ENCODE peak calls at places on chromosomes 6 and 20, in six cellular contexts. G is stimulated activated CD4-positive, alpha-beta T cell treated with anti-CD3 and anti-CD28 coated beads, Interleukin-2, amount 100 ng/mL, for 48 hours; W is cardiac fibroblast; L is NCI-H2029 treated with DMSO at 0.1 percent for 48 hours; B is fibroblast of lung; O is A549. N is an unnamed sample.

GRCh38 chr6:4512101-4512500 is 264.1 kb upstream of the CDYL start:
- DNase-seq in G (no peak), W (no peak), L (no peak), B (no peak), O (no peak), N (no peak)

GRCh38 chr20:45545351-45545750 is 1.9 kb downstream of the EPPIN start:
- DNase-seq in G (no peak), W (no peak), L (no peak), B (no peak), O (no peak), N (no peak)

GRCh38 chr6:161351855-161352254 is 78.0 kb upstream of the AGPAT4 start:
- DNase-seq in G (no peak), W (no peak), L (no peak), B (no peak), O (no peak), N (no peak)

GRCh38 chr20:59406446-59406845 is 106.0 kb downstream of the EDN3 start:
- DNase-seq in G (no peak), W (no peak), L (no peak), B (no peak), O (no peak), N (no peak)

GRCh38 chr20:52610749-52611148 is 361.4 kb upstream of the TSHZ2 start:
- DNase-seq in G (no peak), W (no peak), L (no peak), B (no peak), O (no peak), N (no peak)

GRCh38 chr6:5762561-5762968 is 244.2 kb downstream of the NRN1 start:
- DNase-seq in G (no peak), W (peak; percentile 7), L (no peak), B (no peak), O (no peak), N (no peak)

GRCh38 chr6:39430968-39431523 is 108.5 kb upstream of the KCNK16 start:
- DNase-seq in G (no peak), W (no peak), L (peak; percentile 72), B (no peak), O (no peak), N (peak; percentile 14)

GRCh38 chr20:37359836-37360235 is 13.9 kb downstream of the SRC start:
- DNase-seq in G (no peak), W (no peak), L (no peak), B (no peak), O (no peak), N (no peak)

GRCh38 chr20:9807176-9807575 is 31.7 kb downstream of the PAK5 start:
- DNase-seq in G (no peak), W (no peak), L (no peak), B (no peak), O (no peak), N (no peak)

GRCh38 chr6:159978291-159979135 is 9.6 kb downstream of the IGF2R start:
- DNase-seq in G (no peak), W (no peak), L (no peak), B (no peak), O (no peak), N (peak; percentile 76)

GRCh38 chr6:52662031-52662430 is 8.9 kb upstream of the TMEM14A start:
- DNase-seq in G (no peak), W (no peak), L (no peak), B (no peak), O (no peak), N (no peak)

GRCh38 chr6:49453221-49453620 is 9.8 kb downstream of the MMUT start:
- DNase-seq in G (no peak), W (peak; percentile 27), L (no peak), B (peak; percentile 19), O (peak; percentile 7), N (no peak)

GRCh38 chr6:91276315-91276714 is 689.4 kb upstream of the MAP3K7 start:
- DNase-seq in G (no peak), W (no peak), L (peak; percentile 20), B (peak; percentile 27), O (peak; percentile 9), N (no peak)

GRCh38 chr6:24775520-24776058 is 852 bp downstream of the GMNN start:
- DNase-seq in G (no peak), W (peak; percentile 71), L (no peak), B (peak; percentile 71), O (no peak), N (peak; percentile 65)

GRCh38 chr20:20413801-20414200 is 45.9 kb downstream of the INSM1 start:
- DNase-seq in G (no peak), W (no peak), L (no peak), B (no peak), O (no peak), N (no peak)

GRCh38 chr6:124055986-124056385 is 252.3 kb downstream of the NKAIN2 start:
- DNase-seq in G (no peak), W (no peak), L (peak; percentile 77), B (no peak), O (no peak), N (no peak)

GRCh38 chr6:26140967-26141294 is 53.7 kb downstream of the HFE start:
- DNase-seq in G (no peak), W (no peak), L (no peak), B (no peak), O (no peak), N (no peak)

GRCh38 chr20:48287552-48288170 is 502.4 kb upstream of the SULF2 start:
- DNase-seq in G (no peak), W (no peak), L (no peak), B (no peak), O (no peak), N (no peak)

GRCh38 chr6:109484161-109484560 is 1.1 kb upstream of the ZBTB24 start:
- DNase-seq in G (no peak), W (no peak), L (no peak), B (no peak), O (no peak), N (no peak)

GRCh38 chr6:146444195-146444594 is 99.4 kb upstream of the RAB32 start:
- DNase-seq in G (no peak), W (no peak), L (no peak), B (no peak), O (no peak), N (no peak)

GRCh38 chr6:107601406-107601805 is 111.5 kb downstream of the SOBP start:
- DNase-seq in G (no peak), W (no peak), L (no peak), B (no peak), O (no peak), N (no peak)

GRCh38 chr6:157278171-157278570 is 45.1 kb downstream of the TMEM242 start:
- DNase-seq in G (no peak), W (no peak), L (no peak), B (no peak), O (no peak), N (no peak)

GRCh38 chr6:123841067-123841896 is 37.6 kb downstream of the NKAIN2 start:
- DNase-seq in G (no peak), W (no peak), L (no peak), B (no peak), O (no peak), N (no peak)

GRCh38 chr6:19312291-19312978 is 524.7 kb upstream of the ID4 start:
- DNase-seq in G (no peak), W (no peak), L (no peak), B (no peak), O (no peak), N (no peak)

N was measured in activated CD4-positive, alpha-beta memory T cell treated with anti-CD3 and anti-CD28 coated beads for 36 hours.